ENCODE peak calls at places on chromosomes 5 and 9, in six cellular contexts. L is GM12878, K is H1, E is K562, F is HepG2, G is SK-N-SH. N is an unnamed sample.

GRCh38 chr5:168364151-168364661 is 72.8 kb downstream of the WWC1 start:
- DNase-seq in E (no peak), K (no peak), F (no peak), L (no peak), G (no peak), N (no peak)

GRCh38 chr5:148808864-148809642 is 17.4 kb upstream of the ADRB2 start:
- DNase-seq in G (peak), K (no peak), F (no peak), L (peak), E (peak), N (no peak)

GRCh38 chr5:154860123-154860522 is 1.7 kb downstream of the CNOT8 start:
- DNase-seq in G (no peak), F (peak), L (no peak), K (no peak), E (no peak), N (peak)

GRCh38 chr9:83987402-83987791 is 6.8 kb downstream of the RMI1 start:
- DNase-seq in E (no peak), K (no peak), F (no peak), L (no peak), G (no peak), N (no peak)

GRCh38 chr5:61332891-61333350 is 863 bp downstream of the ZSWIM6 start:
- DNase-seq in G (peak), L (no peak), F (no peak), E (peak), K (peak), N (peak)

GRCh38 chr5:130166839-130167490 is 262.7 kb downstream of the CHSY3 start:
- DNase-seq in F (no peak), E (no peak), L (no peak), G (no peak), K (peak), N (no peak)

GRCh38 chr5:151660616-151661015 is 26.1 kb downstream of the SPARC start:
- DNase-seq in G (no peak), K (no peak), E (no peak), L (no peak), F (no peak), N (no peak)

GRCh38 chr9:22452415-22453010 is 5.9 kb downstream of the DMRTA1 start:
- DNase-seq in K (no peak), E (no peak), L (no peak), F (peak), G (no peak), N (peak)

GRCh38 chr9:116491219-116491618 is 195.9 kb upstream of the TRIM32 start:
- DNase-seq in E (no peak), L (no peak), G (no peak), F (no peak), K (no peak), N (no peak)

GRCh38 chr9:131282688-131283422 is 6.5 kb upstream of the FAM78A start:
- DNase-seq in K (peak), L (no peak), G (peak), F (no peak), E (no peak), N (no peak)

GRCh38 chr9:9799287-9799686 is 813.5 kb downstream of the PTPRD start:
- DNase-seq in F (no peak), E (no peak), K (no peak), G (no peak), L (no peak), N (no peak)

GRCh38 chr5:147860641-147861025 is 17.9 kb upstream of the SCGB3A2 start:
- DNase-seq in G (no peak), E (no peak), F (no peak), K (no peak), L (no peak), N (no peak)

GRCh38 chr9:95494416-95495371 is 22.1 kb downstream of the PTCH1 start:
- DNase-seq in F (no peak), K (no peak), L (peak), E (no peak), G (peak), N (no peak)

GRCh38 chr9:2859776-2860379 is 16.0 kb upstream of the PUM3 start:
- DNase-seq in K (peak), E (peak), F (peak), G (peak), L (no peak), N (peak)

GRCh38 chr5:33488558-33489355 is 48.0 kb downstream of the TARS1 start:
- DNase-seq in E (no peak), F (no peak), G (no peak), K (no peak), L (no peak), N (no peak)

GRCh38 chr5:108119123-108119522 is 262.8 kb downstream of the FBXL17 start:
- DNase-seq in G (no peak), L (no peak), K (no peak), E (no peak), F (no peak), N (no peak)

GRCh38 chr9:127780126-127780885 is 1.8 kb upstream of the SH2D3C start:
- DNase-seq in L (no peak), G (peak), K (no peak), F (peak), E (no peak), N (no peak)

GRCh38 chr9:13173553-13173952 is 105.9 kb downstream of the MPDZ start:
- DNase-seq in F (no peak), L (no peak), E (no peak), G (no peak), K (no peak), N (no peak)

GRCh38 chr5:139495644-139496435 is 13.3 kb upstream of the STING1 start:
- DNase-seq in E (no peak), F (no peak), G (no peak), L (no peak), K (no peak), N (peak)

GRCh38 chr5:109792613-109793012 is 102.9 kb downstream of the MAN2A1 start:
- DNase-seq in E (no peak), G (no peak), L (no peak), F (no peak), K (no peak), N (no peak)

DNA sequence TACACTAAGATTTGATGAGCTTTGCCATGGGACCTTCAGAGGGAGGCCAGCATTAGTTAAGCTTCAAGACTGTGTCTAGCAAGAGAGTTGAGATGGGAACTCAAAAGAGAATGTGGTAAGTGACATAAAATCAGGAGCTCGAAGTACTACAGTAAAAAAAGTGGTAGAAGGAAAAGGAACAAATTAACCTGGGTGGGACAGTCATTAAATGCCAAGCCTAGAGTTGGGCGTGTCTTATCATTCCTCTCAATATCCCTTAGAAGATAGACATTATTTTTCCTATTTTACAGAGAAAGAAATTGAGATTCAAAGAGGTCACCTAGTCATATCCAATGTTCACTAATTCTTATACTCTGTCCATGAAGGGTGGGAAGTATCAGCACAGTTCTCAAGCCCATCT is 3.3 kb upstream of the TXN start:
- DNase-seq in F (no peak), L (no peak), G (no peak), K (no peak), E (no peak), N (no peak)
- TF ChIP-seq GABPA in F (no peak), L (no peak), G (no peak), K (no peak), E (no peak), N (no peak)

GRCh38 chr9:136618578-136619547 is 43.9 kb upstream of the EGFL7 start:
- DNase-seq in K (no peak), E (no peak), F (no peak), G (no peak), L (no peak), N (peak)

GRCh38 chr9:136621734-136622093 is 41.0 kb upstream of the EGFL7 start:
- DNase-seq in G (no peak), E (no peak), K (no peak), L (no peak), F (no peak), N (no peak)

GRCh38 chr9:136621019-136621733 is 41.5 kb upstream of the EGFL7 start:
- DNase-seq in G (no peak), F (no peak), E (no peak), L (no peak), K (no peak), N (peak)

GRCh38 chr9:136620441-136621018 is 42.2 kb upstream of the EGFL7 start:
- DNase-seq in G (no peak), E (no peak), F (no peak), K (no peak), L (no peak), N (no peak)

DNA sequence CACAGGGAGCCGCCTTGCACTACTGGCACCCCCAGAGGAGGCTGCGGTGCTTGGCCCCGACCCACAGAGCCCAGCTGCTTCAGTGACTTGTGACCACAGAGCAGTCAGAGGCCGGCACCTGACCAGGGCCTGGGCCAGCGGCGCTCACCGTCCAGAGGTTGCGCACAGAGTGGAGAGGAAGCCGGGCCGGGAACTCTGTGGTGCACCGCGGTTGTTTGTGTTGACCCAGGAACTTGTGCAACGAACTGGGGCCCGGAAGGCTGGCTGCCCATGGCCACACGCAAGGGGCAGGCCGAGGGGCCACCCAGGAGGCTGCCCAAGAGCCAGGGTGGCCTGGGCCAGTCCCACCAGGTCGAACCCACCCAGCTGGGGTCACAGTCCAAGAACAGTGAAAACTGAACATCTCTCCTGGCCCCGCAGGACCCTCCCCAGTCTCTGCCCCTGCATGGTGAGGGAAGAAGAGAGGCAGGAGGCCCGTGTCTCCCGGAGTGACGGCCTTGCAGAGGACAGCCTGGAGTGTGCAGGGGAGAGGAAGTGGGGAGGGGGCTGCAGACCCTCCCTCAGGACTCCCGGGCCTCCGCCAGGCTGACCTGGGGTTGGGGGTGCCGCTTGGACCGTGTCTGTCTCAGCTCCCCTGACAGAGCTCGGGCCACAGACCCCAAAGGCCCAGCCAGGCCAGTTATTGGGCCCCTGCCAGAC is 42.8 kb upstream of the EGFL7 start:
- DNase-seq in F (peak), E (no peak), K (peak), L (no peak), G (no peak), N (peak)
- H3K27ac ChIP-seq in F (no peak), E (no peak), K (no peak), L (no peak), G (no peak), N (peak)

GRCh38 chr5:6432206-6432605 is 16.5 kb upstream of the UBE2QL1 start:
- DNase-seq in G (no peak), E (no peak), F (no peak), K (no peak), L (no peak), N (no peak)
- TF ChIP-seq GABPA in G (no peak), E (no peak), F (no peak), K (no peak), L (no peak), N (no peak)

DNA sequence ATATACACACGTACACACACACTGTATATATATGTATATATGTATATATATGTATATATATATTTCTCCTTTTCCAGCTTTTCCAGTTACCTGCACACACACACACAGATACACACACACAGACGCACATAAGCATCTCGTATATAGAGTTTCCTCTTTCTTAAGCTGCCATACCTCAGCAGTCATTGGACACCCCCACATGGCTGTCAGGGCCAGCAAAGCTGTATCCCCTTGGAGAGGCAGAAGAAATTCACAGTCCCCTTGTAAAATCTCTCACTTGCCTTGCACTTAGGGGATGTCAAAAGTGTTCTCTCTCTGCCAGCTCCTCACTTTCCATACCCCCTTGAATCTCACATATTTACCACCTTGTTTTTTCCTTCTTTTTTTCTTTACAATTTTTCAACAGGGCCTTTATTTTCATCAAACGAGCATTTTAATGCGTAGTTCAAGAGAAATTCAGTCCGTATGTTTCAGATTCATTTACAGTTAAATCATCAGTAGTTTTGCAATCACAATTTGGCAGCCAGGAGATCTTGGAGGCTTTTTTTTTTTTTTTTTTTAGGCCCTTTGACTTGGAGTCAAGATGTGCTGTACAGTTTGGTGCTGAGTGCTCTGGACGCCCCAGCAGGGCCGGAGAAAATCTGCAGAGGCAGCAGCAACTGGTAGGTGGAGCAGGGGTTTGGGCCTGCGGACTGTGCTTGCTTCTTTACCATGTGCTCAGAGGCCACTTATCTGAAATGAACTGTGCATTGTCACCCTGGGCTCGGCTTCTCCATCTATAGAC is 244.9 kb upstream of the KLF4 start:
- DNase-seq in G (no peak), K (no peak), F (no peak), L (no peak), E (no peak), N (no peak)
- H3K27ac ChIP-seq in G (no peak), K (no peak), F (no peak), L (no peak), E (no peak), N (no peak)

GRCh38 chr5:124132843-124133242 is 613.6 kb downstream of the ZNF608 start:
- DNase-seq in L (no peak), E (no peak), K (no peak), G (no peak), F (no peak), N (no peak)
- TF ChIP-seq GABPA in L (no peak), E (no peak), K (no peak), G (no peak), F (no peak), N (no peak)

GRCh38 chr5:51185985-51186384 is 197.3 kb upstream of the ISL1 start:
- DNase-seq in F (no peak), K (no peak), E (no peak), L (no peak), G (peak), N (no peak)
- H3K27ac ChIP-seq in F (no peak), K (no peak), E (no peak), L (no peak), G (no peak), N (no peak)

GRCh38 chr9:64773491-64773931 is 511.5 kb downstream of the FOXD4L5 start:
- DNase-seq in L (no peak), E (peak), K (no peak), G (peak), F (no peak), N (no peak)
- TF ChIP-seq GABPA in L (no peak), E (no peak), K (no peak), G (no peak), F (no peak), N (no peak)

DNA sequence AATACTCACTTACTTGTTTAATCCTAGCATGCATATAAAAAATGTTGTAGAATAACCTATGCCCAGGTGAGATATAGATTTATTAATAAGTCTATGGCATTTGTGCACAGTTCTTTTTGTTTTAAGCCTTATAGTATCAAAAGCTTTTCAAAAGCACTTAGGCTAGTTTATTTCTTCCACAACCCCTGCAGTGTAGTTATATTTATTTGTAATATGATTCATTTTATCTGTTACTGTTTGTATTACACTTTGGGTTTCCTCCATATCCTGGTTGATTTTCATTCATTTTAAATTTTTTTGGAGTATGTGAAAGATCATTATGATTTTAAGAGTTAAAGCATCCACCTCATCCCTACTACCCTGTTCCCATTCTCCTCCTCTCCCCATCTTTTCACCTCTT is 18.8 kb upstream of the ARHGEF28 start:
- DNase-seq in E (no peak), K (no peak), G (no peak), L (no peak), F (no peak), N (no peak)
- H3K27ac ChIP-seq in E (no peak), K (no peak), G (no peak), L (no peak), F (no peak), N (no peak)

GRCh38 chr5:74988273-74988983 is 63.9 kb downstream of the GCNT4 start:
- DNase-seq in E (no peak), F (no peak), L (no peak), G (no peak), K (no peak), N (no peak)
- TF ChIP-seq GABPA in E (no peak), F (no peak), L (no peak), G (no peak), K (no peak), N (no peak)

DNA sequence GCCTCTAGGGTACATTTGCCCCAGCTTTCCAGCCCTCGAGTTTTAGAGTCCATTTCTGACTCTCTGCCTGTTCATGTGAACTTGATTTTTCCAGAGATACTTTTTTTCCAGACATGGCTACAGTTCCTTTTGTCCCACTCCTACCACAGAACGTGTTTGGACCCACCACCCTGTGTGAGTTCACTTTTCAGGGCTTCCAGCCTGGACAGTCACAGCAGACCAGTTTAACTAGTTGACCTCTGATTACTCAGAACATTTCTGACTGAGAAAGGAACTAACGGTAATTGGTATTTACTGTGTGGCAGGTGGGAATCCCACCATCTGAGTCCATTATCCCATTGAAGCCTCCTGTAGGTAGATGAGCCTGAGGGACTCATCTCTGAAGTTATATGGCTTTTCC is 210.2 kb downstream of the GOLPH3 start:
- DNase-seq in G (no peak), K (no peak), F (no peak), E (no peak), L (no peak), N (no peak)
- H3K27ac ChIP-seq in G (no peak), K (no peak), F (no peak), E (no peak), L (no peak), N (no peak)

N was measured in HL-60.